ENCODE peak calls at places on chromosomes 12 and 14, in eight cellular contexts. One of them, this sample, is unnamed.

GRCh38 chr14:86625637-86626036 is 1095.7 kb downstream of the FLRT2 start:
- DNase-seq in endothelial cell of umbilical vein: no peak
- DNase-seq in left ventricle myocardium inferior: no peak
- DNase-seq in hepatocyte: no peak
- DNase-seq in body of pancreas: no peak
- DNase-seq in A549: no peak
- DNase-seq in AG09319: no peak
- DNase-seq in astrocyte of the cerebellum: no peak
- DNase-seq in this sample: no peak

GRCh38 chr14:36879558-36879957 is 217.9 kb downstream of the PAX9 start:
- DNase-seq in endothelial cell of umbilical vein: no peak
- DNase-seq in left ventricle myocardium inferior: no peak
- DNase-seq in hepatocyte: no peak
- DNase-seq in body of pancreas: no peak
- DNase-seq in A549: no peak
- DNase-seq in AG09319: no peak
- DNase-seq in astrocyte of the cerebellum: no peak
- DNase-seq in this sample: no peak

GRCh38 chr12:9077576-9078031 is 38.1 kb downstream of the A2M start:
- DNase-seq in endothelial cell of umbilical vein: no peak
- DNase-seq in left ventricle myocardium inferior: no peak
- DNase-seq in hepatocyte: no peak
- DNase-seq in body of pancreas: no peak
- DNase-seq in A549: no peak
- DNase-seq in AG09319: no peak
- DNase-seq in astrocyte of the cerebellum: no peak
- DNase-seq in this sample: no peak

GRCh38 chr12:86658303-86658702 is 402.1 kb upstream of the MGAT4C start:
- DNase-seq in endothelial cell of umbilical vein: no peak
- DNase-seq in left ventricle myocardium inferior: no peak
- DNase-seq in hepatocyte: no peak
- DNase-seq in body of pancreas: no peak
- DNase-seq in A549: no peak
- DNase-seq in AG09319: no peak
- DNase-seq in astrocyte of the cerebellum: no peak
- DNase-seq in this sample: no peak

GRCh38 chr12:112948806-112949205 is 10.5 kb downstream of the OAS3 start:
- DNase-seq in endothelial cell of umbilical vein: no peak
- DNase-seq in left ventricle myocardium inferior: no peak
- DNase-seq in hepatocyte: no peak
- DNase-seq in body of pancreas: no peak
- DNase-seq in A549: no peak
- DNase-seq in AG09319: no peak
- DNase-seq in astrocyte of the cerebellum: no peak
- DNase-seq in this sample: no peak

GRCh38 chr14:77120771-77121743 is 20.5 kb downstream of the ZDHHC22 start:
- DNase-seq in endothelial cell of umbilical vein: no peak
- DNase-seq in left ventricle myocardium inferior: no peak
- DNase-seq in hepatocyte: no peak
- DNase-seq in body of pancreas: no peak
- DNase-seq in A549: no peak
- DNase-seq in AG09319: no peak
- DNase-seq in astrocyte of the cerebellum: no peak
- DNase-seq in this sample: no peak

GRCh38 chr14:29668201-29668600 is 259.4 kb downstream of the PRKD1 start:
- DNase-seq in endothelial cell of umbilical vein: no peak
- DNase-seq in left ventricle myocardium inferior: no peak
- DNase-seq in hepatocyte: no peak
- DNase-seq in body of pancreas: no peak
- DNase-seq in A549: no peak
- DNase-seq in AG09319: no peak
- DNase-seq in astrocyte of the cerebellum: no peak
- DNase-seq in this sample: no peak

GRCh38 chr14:45891417-45892080 is 638.5 kb upstream of the MIS18BP1 start:
- DNase-seq in endothelial cell of umbilical vein: no peak
- DNase-seq in left ventricle myocardium inferior: no peak
- DNase-seq in hepatocyte: peak; percentile 51
- DNase-seq in body of pancreas: peak; percentile 2
- DNase-seq in A549: no peak
- DNase-seq in AG09319: no peak
- DNase-seq in astrocyte of the cerebellum: no peak
- DNase-seq in this sample: peak; percentile 2

DNA sequence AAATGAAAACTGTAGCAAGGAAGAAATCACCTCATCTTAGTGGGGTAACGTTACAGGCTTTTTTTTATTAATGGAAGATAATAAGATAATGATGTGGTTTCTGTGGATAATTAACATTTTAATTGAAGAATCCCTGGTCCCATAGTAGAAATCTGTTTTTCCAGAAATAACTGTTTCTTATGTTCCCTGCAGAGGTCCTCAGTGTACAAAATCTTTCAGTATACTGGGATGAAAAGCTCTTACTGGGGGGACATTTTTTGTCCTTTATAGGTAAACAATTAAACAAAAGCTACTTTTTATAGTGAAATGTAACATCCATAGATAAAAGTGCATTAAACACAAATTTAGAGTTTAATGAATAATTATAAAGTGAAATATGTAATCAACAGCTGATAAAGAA is 312.2 kb downstream of the ATXN7L3B start:
- DNase-seq in endothelial cell of umbilical vein: no peak
- DNase-seq in left ventricle myocardium inferior: no peak
- DNase-seq in hepatocyte: no peak
- DNase-seq in body of pancreas: no peak
- DNase-seq in A549: no peak
- DNase-seq in AG09319: no peak
- DNase-seq in astrocyte of the cerebellum: no peak
- DNase-seq in this sample: no peak
- TF ChIP-seq CTCF in endothelial cell of umbilical vein: no peak
- TF ChIP-seq CTCF in left ventricle myocardium inferior: no peak
- TF ChIP-seq CTCF in hepatocyte: peak; percentile 27
- TF ChIP-seq CTCF in body of pancreas: no peak
- TF ChIP-seq CTCF in A549: peak; percentile 16
- TF ChIP-seq CTCF in AG09319: no peak
- TF ChIP-seq CTCF in astrocyte of the cerebellum: no peak
- TF ChIP-seq CTCF in this sample: peak; percentile 23

GRCh38 chr12:115922952-115923564 is 354.4 kb downstream of the MED13L start:
- DNase-seq in endothelial cell of umbilical vein: no peak
- DNase-seq in left ventricle myocardium inferior: no peak
- DNase-seq in hepatocyte: no peak
- DNase-seq in body of pancreas: no peak
- DNase-seq in A549: peak; percentile 40
- DNase-seq in AG09319: no peak
- DNase-seq in astrocyte of the cerebellum: no peak
- DNase-seq in this sample: no peak
- TF ChIP-seq CTCF in endothelial cell of umbilical vein: peak; percentile 35
- TF ChIP-seq CTCF in left ventricle myocardium inferior: no peak
- TF ChIP-seq CTCF in hepatocyte: no peak
- TF ChIP-seq CTCF in body of pancreas: no peak
- TF ChIP-seq CTCF in A549: peak; percentile 37
- TF ChIP-seq CTCF in AG09319: no peak
- TF ChIP-seq CTCF in astrocyte of the cerebellum: no peak
- TF ChIP-seq CTCF in this sample: peak; percentile 44

GRCh38 chr12:54337280-54337842 is 12.4 kb downstream of the COPZ1 start:
- DNase-seq in endothelial cell of umbilical vein: no peak
- DNase-seq in left ventricle myocardium inferior: no peak
- DNase-seq in hepatocyte: no peak
- DNase-seq in body of pancreas: peak; percentile 26
- DNase-seq in A549: no peak
- DNase-seq in AG09319: no peak
- DNase-seq in astrocyte of the cerebellum: no peak
- DNase-seq in this sample: no peak
- TF ChIP-seq CTCF in endothelial cell of umbilical vein: no peak
- TF ChIP-seq CTCF in left ventricle myocardium inferior: peak; percentile 14
- TF ChIP-seq CTCF in hepatocyte: peak; percentile 34
- TF ChIP-seq CTCF in body of pancreas: no peak
- TF ChIP-seq CTCF in A549: no peak
- TF ChIP-seq CTCF in AG09319: peak; percentile 26
- TF ChIP-seq CTCF in astrocyte of the cerebellum: peak; percentile 26
- TF ChIP-seq CTCF in this sample: no peak

GRCh38 chr14:93929048-93929535 is 1.9 kb downstream of the FAM181A start:
- DNase-seq in endothelial cell of umbilical vein: no peak
- DNase-seq in left ventricle myocardium inferior: no peak
- DNase-seq in hepatocyte: no peak
- DNase-seq in body of pancreas: no peak
- DNase-seq in A549: no peak
- DNase-seq in AG09319: no peak
- DNase-seq in astrocyte of the cerebellum: no peak
- DNase-seq in this sample: no peak

GRCh38 chr14:93929657-93930056 is 2.5 kb downstream of the FAM181A start:
- DNase-seq in endothelial cell of umbilical vein: no peak
- DNase-seq in left ventricle myocardium inferior: no peak
- DNase-seq in hepatocyte: no peak
- DNase-seq in body of pancreas: no peak
- DNase-seq in A549: no peak
- DNase-seq in AG09319: no peak
- DNase-seq in astrocyte of the cerebellum: no peak
- DNase-seq in this sample: no peak

GRCh38 chr14:93927746-93928145 is 602 bp downstream of the FAM181A start:
- DNase-seq in endothelial cell of umbilical vein: no peak
- DNase-seq in left ventricle myocardium inferior: no peak
- DNase-seq in hepatocyte: no peak
- DNase-seq in body of pancreas: no peak
- DNase-seq in A549: no peak
- DNase-seq in AG09319: no peak
- DNase-seq in astrocyte of the cerebellum: no peak
- DNase-seq in this sample: no peak

GRCh38 chr14:93926873-93927571 is at the start of gene FAM181A:
- DNase-seq in endothelial cell of umbilical vein: no peak
- DNase-seq in left ventricle myocardium inferior: no peak
- DNase-seq in hepatocyte: no peak
- DNase-seq in body of pancreas: no peak
- DNase-seq in A549: no peak
- DNase-seq in AG09319: no peak
- DNase-seq in astrocyte of the cerebellum: no peak
- DNase-seq in this sample: no peak

DNA sequence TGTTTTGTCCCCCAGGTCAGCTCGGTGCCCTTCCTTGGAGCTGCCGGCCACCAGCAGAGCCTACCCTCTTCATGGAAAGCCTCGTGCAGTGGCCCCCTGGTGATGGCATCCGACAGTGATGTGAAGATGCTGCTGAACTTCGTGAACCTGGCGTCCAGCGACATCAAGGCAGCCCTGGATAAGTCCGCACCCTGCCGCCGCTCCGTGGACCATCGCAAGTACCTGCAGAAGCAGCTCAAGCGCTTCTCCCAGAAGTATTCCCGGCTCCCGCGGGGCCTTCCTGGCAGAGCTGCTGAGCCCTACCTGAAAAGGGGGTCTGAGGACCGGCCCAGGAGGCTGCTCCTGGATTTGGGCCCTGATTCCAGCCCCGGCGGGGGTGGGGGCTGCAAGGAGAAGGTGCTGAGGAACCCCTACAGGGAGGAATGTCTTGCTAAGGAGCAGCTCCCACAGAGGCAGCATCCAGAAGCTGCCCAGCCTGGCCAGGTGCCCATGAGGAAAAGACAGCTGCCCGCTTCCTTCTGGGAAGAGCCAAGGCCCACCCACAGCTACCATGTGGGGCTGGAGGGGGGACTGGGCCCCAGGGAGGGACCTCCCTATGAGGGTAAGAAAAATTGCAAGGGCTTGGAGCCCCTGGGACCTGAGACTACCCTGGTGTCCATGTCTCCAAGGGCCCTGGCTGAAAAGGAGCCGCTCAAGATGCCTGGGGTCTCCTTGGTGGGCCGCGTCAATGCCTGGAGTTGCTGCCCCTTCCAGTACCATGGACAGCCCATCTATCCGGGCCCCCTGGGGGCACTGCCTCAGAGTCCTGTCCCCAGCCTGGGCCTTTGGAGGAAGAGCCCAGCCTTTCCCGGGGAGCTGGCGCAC is 1.3 kb downstream of the FAM181A start:
- DNase-seq in endothelial cell of umbilical vein: no peak
- DNase-seq in left ventricle myocardium inferior: no peak
- DNase-seq in hepatocyte: no peak
- DNase-seq in body of pancreas: no peak
- DNase-seq in A549: no peak
- DNase-seq in AG09319: no peak
- DNase-seq in astrocyte of the cerebellum: no peak
- DNase-seq in this sample: no peak
- TF ChIP-seq CTCF in endothelial cell of umbilical vein: no peak
- TF ChIP-seq CTCF in left ventricle myocardium inferior: no peak
- TF ChIP-seq CTCF in hepatocyte: no peak
- TF ChIP-seq CTCF in body of pancreas: no peak
- TF ChIP-seq CTCF in A549: no peak
- TF ChIP-seq CTCF in AG09319: no peak
- TF ChIP-seq CTCF in astrocyte of the cerebellum: no peak
- TF ChIP-seq CTCF in this sample: no peak